ENCODE peak calls at places on chromosomes 12 and 14, in five cellular contexts. Y, V, T, I and E are unnamed samples.
A peak's percentile ranks its signal among the peaks of the same experiment; 100 is the strongest.

GRCh38 chr12:67223225-67223624 is 45.9 kb upstream of the CAND1 start:
- DNase-seq in Y (no peak), V (no peak), T (no peak), I (no peak), E (no peak)

GRCh38 chr14:92561906-92562489 is 48.4 kb downstream of the RIN3 start:
- DNase-seq in Y (no peak), V (no peak), T (no peak), I (no peak), E (no peak)

GRCh38 chr12:1845427-1845826 is 25.1 kb downstream of the LRTM2 start:
- DNase-seq in Y (no peak), V (no peak), T (no peak), I (no peak), E (no peak)

GRCh38 chr12:79677667-79678066 is 13.1 kb downstream of the PAWR start:
- DNase-seq in Y (no peak), V (no peak), T (no peak), I (no peak), E (no peak)

GRCh38 chr12:103748002-103748401 is 93.0 kb downstream of the NT5DC3 start:
- DNase-seq in Y (no peak), V (peak; percentile 56), T (peak; percentile 88), I (no peak), E (peak; percentile 14)

GRCh38 chr12:128794661-128795529 is 28.9 kb downstream of the SLC15A4 start:
- DNase-seq in Y (no peak), V (no peak), T (no peak), I (no peak), E (no peak)

GRCh38 chr12:8948711-8949524 is 527 bp downstream of the M6PR start:
- DNase-seq in Y (peak; percentile 48), V (peak; percentile 35), T (peak; percentile 2), I (peak; percentile 50), E (peak; percentile 26)

GRCh38 chr12:92363295-92364146 is 217.9 kb upstream of the BTG1 start:
- DNase-seq in Y (no peak), V (no peak), T (no peak), I (peak; percentile 62), E (peak; percentile 15)

GRCh38 chr12:89461190-89461589 is 63.4 kb downstream of the GALNT4 start:
- DNase-seq in Y (no peak), V (peak; percentile 22), T (no peak), I (no peak), E (no peak)

GRCh38 chr12:76895796-76896195 is 17.0 kb upstream of the CSRP2 start:
- DNase-seq in Y (no peak), V (no peak), T (no peak), I (no peak), E (no peak)

GRCh38 chr12:69435644-69436043 is 34.5 kb upstream of the FRS2 start:
- DNase-seq in Y (no peak), V (no peak), T (no peak), I (no peak), E (peak; percentile 51)

GRCh38 chr14:68563256-68564131 is 229.4 kb downstream of the ZFP36L1 start:
- DNase-seq in Y (no peak), V (peak; percentile 43), T (peak; percentile 30), I (no peak), E (peak; percentile 72)

GRCh38 chr14:36054353-36055051 is 122.0 kb downstream of the PTCSC3 start:
- DNase-seq in Y (no peak), V (no peak), T (no peak), I (no peak), E (no peak)
- H3K9ac ChIP-seq in Y (no peak overlapping the region), V (no peak overlapping the region), T (no peak overlapping the region), I (no peak overlapping the region), E (no peak overlapping the region)

DNA sequence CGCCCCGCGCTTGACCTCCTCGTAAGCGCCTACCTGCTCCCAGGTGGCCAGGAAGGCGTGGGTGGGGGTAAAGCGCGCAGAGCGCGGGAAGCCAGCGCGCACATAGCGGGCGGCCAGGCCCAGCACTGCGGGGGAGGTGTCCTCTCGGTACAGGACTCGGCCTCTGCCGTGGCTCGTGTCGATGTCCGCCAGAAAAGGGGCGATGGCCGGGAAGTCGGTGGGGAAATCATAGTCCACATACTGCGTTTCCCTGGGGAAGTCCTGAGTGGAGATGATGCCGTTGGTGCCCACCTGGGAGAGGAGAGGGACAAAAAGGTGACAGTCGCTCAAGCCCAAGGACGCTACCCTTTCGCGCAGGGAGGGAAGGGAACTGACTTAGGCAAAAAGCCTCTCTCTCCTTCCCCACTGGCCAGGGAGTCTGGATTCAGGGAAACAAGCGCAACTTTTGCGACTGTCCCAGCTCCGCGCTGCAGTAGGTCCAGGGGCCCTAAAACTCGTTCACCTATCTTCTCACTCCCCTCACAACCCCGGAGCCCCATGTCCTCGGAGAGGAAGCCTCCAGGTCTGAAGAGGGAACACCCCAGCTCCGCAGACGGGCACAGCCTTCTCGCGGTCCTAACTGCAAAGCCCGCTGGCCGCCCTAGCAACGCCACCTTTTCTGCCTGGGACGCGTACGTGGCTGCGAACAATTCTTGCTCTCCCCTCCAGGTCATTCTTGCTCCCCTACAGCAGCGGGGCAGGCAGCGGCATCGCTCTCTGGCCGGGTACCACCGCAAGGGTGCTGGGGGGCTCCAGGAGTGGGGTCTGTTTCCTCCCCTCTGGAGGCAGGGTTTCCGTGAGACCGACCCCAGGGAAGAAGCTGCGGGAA is 752 bp downstream of the NID2 start:
- DNase-seq in Y (peak; percentile 77), V (no peak), T (peak; percentile 26), I (no peak), E (peak; percentile 54)
- TF ChIP-seq EZH2 in Y (peak; percentile 71), V (no peak), T (no peak), I (no peak), E (no peak)

DNA sequence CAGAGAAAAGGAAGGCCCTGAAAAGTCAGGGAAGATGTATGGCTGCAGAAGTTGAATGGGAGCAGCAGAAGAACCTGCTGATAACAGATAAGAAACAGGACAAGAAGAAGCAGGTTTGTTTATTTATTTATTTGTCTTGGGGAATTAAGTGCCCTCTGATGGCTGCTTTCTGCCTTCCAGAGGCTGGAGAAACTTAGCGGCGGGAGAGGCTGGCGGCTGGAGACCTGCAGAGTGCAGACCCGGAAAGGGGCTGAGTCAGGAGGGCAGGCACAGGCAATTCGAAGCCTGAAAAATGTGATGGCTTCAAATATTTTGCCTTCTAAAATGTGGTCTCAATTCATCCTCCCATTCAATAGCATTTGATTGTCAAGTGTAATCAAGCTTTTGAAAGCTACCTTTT is 168.2 kb upstream of the GZMB start:
- DNase-seq in Y (no peak), V (no peak), T (no peak), I (no peak), E (no peak)
- H3K4me1 ChIP-seq in Y (peaks cover 3% of the 10 kb centered on the region), V (no peaks in the 10 kb centered on the region), T (no peaks in the 10 kb centered on the region), I (no peaks in the 10 kb centered on the region), E (no peaks in the 10 kb centered on the region)

GRCh38 chr12:12870454-12870853 is 20.9 kb upstream of the GPRC5A start:
- DNase-seq in Y (no peak), V (peak; percentile 86), T (peak; percentile 96), I (no peak), E (peak; percentile 100)
- H3K9ac ChIP-seq in Y (no peak overlapping the region), V (no peak overlapping the region), T (peak overlapping the region; percentile 89), I (no peak overlapping the region), E (no peak overlapping the region)

GRCh38 chr14:99602788-99603415 is 1.1 kb downstream of the CCDC85C start:
- DNase-seq in Y (no peak), V (no peak), T (no peak), I (no peak), E (no peak)
- TF ChIP-seq EZH2 in Y (peak; percentile 66), V (no peak), T (no peak), I (no peak), E (no peak)

GRCh38 chr12:53098354-53098981 is 1.0 kb downstream of the IGFBP6 start:
- DNase-seq in Y (no peak), V (peak; percentile 77), T (peak; percentile 80), I (peak; percentile 62), E (peak; percentile 83)

GRCh38 chr12:53097207-53097563 is 282 bp upstream of the IGFBP6 start:
- DNase-seq in Y (no peak), V (peak; percentile 20), T (no peak), I (no peak), E (peak; percentile 55)

GRCh38 chr12:53097564-53098353 is at the start of gene IGFBP6:
- DNase-seq in Y (peak; percentile 80), V (peak; percentile 55), T (peak; percentile 63), I (peak; percentile 76), E (peak; percentile 64)

GRCh38 chr12:53100466-53101151 is 2.7 kb upstream of the SOAT2 start:
- DNase-seq in Y (no peak), V (no peak), T (peak; percentile 9), I (no peak), E (no peak)

GRCh38 chr12:53098982-53099651 is 1.6 kb downstream of the IGFBP6 start:
- DNase-seq in Y (peak; percentile 97), V (peak; percentile 86), T (peak; percentile 95), I (peak; percentile 94), E (peak; percentile 98)
- H3K4me1 ChIP-seq in Y (peaks cover 4% of the 10 kb centered on the region), V (peaks cover 33% of the 10 kb centered on the region), T (peaks cover 39% of the 10 kb centered on the region), I (peaks cover 39% of the 10 kb centered on the region), E (peaks cover 11% of the 10 kb centered on the region)

GRCh38 chr12:109111775-109112491 is 4.5 kb upstream of the ACACB start:
- DNase-seq in Y (peak; percentile 74), V (peak; percentile 30), T (peak; percentile 74), I (peak; percentile 71), E (peak; percentile 71)
- H3K9ac ChIP-seq in Y (no peak overlapping the region), V (no peak overlapping the region), T (no peak overlapping the region), I (no peak overlapping the region), E (no peak overlapping the region)

GRCh38 chr12:65725376-65725775 is 98.9 kb upstream of the HMGA2 start:
- DNase-seq in Y (no peak), V (peak; percentile 29), T (peak; percentile 24), I (no peak), E (peak; percentile 67)

GRCh38 chr12:65728348-65728912 is 95.9 kb upstream of the HMGA2 start:
- DNase-seq in Y (no peak), V (no peak), T (no peak), I (no peak), E (no peak)

GRCh38 chr12:65731771-65732170 is 92.5 kb upstream of the HMGA2 start:
- DNase-seq in Y (no peak), V (no peak), T (no peak), I (no peak), E (no peak)

GRCh38 chr12:65734226-65734625 is 90.1 kb upstream of the HMGA2 start:
- DNase-seq in Y (no peak), V (no peak), T (no peak), I (no peak), E (no peak)

DNA sequence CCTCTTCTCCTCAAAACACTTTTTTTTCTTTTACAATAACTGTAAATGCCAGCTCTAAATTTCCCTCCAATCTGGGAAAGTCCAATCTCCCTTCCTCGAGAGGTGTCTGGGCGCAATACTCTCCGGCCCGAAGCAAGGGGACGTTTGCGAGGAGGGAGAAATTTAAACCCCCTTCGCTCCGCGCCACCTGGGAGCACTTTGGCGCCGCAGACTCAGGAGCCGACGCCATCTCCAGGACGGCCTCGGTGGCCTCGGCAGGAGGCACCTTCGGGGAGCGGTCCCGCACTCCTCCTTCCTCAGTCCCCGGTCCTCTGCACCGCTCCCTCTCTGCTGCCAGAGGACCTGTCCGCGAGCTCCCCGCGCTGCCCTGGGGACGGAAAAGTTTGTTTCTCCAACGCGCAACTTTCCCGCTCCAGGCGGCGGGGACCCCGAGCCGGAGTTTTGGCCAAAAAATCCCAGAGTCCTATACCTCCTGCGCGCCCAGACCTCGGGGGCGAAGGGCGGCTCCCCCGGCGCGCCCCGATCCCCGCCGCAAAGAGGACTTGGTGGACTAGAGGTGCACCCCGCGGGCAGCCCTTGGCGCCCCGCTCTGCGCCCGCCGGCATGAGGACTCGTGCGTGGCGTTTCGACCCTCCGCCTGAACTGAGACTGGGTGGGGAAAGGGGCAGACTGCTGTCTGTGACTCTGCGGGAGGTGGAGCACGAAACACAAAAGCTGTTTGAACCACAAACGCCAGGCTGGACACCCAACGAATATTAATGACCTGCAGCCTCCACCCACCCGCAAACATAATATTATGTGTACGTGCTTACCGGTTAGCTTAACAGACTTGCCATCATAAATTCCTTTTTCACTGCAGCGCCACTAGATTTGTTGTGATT is 95.1 kb upstream of the HMGA2 start:
- DNase-seq in Y (peak; percentile 74), V (peak; percentile 32), T (no peak), I (no peak), E (peak; percentile 39)
- TF ChIP-seq EZH2 in Y (peak; percentile 61), V (no peak), T (no peak), I (peak; percentile 67), E (no peak)